ENCODE peak calls at places on chromosomes 12 and 14, in eight cellular contexts. One of them, this sample, is unnamed.

GRCh38 chr12:118536306-118536900 is 160.0 kb downstream of the SUDS3 start:
- DNase-seq in left cardiac atrium: no peak
- DNase-seq in islet precursor cell: no peak
- DNase-seq in Daoy: no peak
- DNase-seq in sciatic nerve: no peak
- DNase-seq in upper lobe of right lung: no peak
- DNase-seq in psoas muscle: no peak
- DNase-seq in ACHN: no peak
- DNase-seq in this sample: peak

GRCh38 chr12:123269395-123269892 is 2.2 kb downstream of the CDK2AP1 start:
- DNase-seq in left cardiac atrium: peak
- DNase-seq in islet precursor cell: peak
- DNase-seq in Daoy: no peak
- DNase-seq in sciatic nerve: peak
- DNase-seq in upper lobe of right lung: peak
- DNase-seq in psoas muscle: peak
- DNase-seq in ACHN: no peak
- DNase-seq in this sample: peak

GRCh38 chr12:32362892-32363291 is 36.5 kb upstream of the FGD4 start:
- DNase-seq in left cardiac atrium: no peak
- DNase-seq in islet precursor cell: no peak
- DNase-seq in Daoy: no peak
- DNase-seq in sciatic nerve: no peak
- DNase-seq in upper lobe of right lung: no peak
- DNase-seq in psoas muscle: no peak
- DNase-seq in ACHN: no peak
- DNase-seq in this sample: no peak

GRCh38 chr12:75162845-75163244 is 46.8 kb downstream of the KCNC2 start:
- DNase-seq in left cardiac atrium: no peak
- DNase-seq in islet precursor cell: peak
- DNase-seq in Daoy: no peak
- DNase-seq in sciatic nerve: no peak
- DNase-seq in upper lobe of right lung: no peak
- DNase-seq in psoas muscle: no peak
- DNase-seq in ACHN: no peak
- DNase-seq in this sample: no peak

GRCh38 chr12:72241552-72241951 is 30.6 kb upstream of the TRHDE start:
- DNase-seq in left cardiac atrium: no peak
- DNase-seq in islet precursor cell: no peak
- DNase-seq in Daoy: no peak
- DNase-seq in sciatic nerve: no peak
- DNase-seq in upper lobe of right lung: no peak
- DNase-seq in psoas muscle: no peak
- DNase-seq in ACHN: no peak
- DNase-seq in this sample: no peak

GRCh38 chr12:9750276-9751203 is 10.2 kb downstream of the CD69 start:
- DNase-seq in left cardiac atrium: peak
- DNase-seq in islet precursor cell: peak
- DNase-seq in Daoy: peak
- DNase-seq in sciatic nerve: no peak
- DNase-seq in upper lobe of right lung: no peak
- DNase-seq in psoas muscle: no peak
- DNase-seq in ACHN: peak
- DNase-seq in this sample: peak

GRCh38 chr14:73097421-73097820 is 38.9 kb upstream of the PSEN1 start:
- DNase-seq in left cardiac atrium: no peak
- DNase-seq in islet precursor cell: no peak
- DNase-seq in Daoy: no peak
- DNase-seq in sciatic nerve: no peak
- DNase-seq in upper lobe of right lung: no peak
- DNase-seq in psoas muscle: no peak
- DNase-seq in ACHN: no peak
- DNase-seq in this sample: no peak

GRCh38 chr12:49698619-49699545 is 8.3 kb downstream of the FMNL3 start:
- DNase-seq in left cardiac atrium: peak
- DNase-seq in islet precursor cell: peak
- DNase-seq in Daoy: peak
- DNase-seq in sciatic nerve: no peak
- DNase-seq in upper lobe of right lung: peak
- DNase-seq in psoas muscle: peak
- DNase-seq in ACHN: peak
- DNase-seq in this sample: peak

GRCh38 chr14:92866181-92866752 is 56.7 kb upstream of the CHGA start:
- DNase-seq in left cardiac atrium: no peak
- DNase-seq in islet precursor cell: no peak
- DNase-seq in Daoy: no peak
- DNase-seq in sciatic nerve: no peak
- DNase-seq in upper lobe of right lung: no peak
- DNase-seq in psoas muscle: no peak
- DNase-seq in ACHN: no peak
- DNase-seq in this sample: no peak

GRCh38 chr12:76242813-76243540 is 105.2 kb downstream of the BBS10 start:
- DNase-seq in left cardiac atrium: no peak
- DNase-seq in islet precursor cell: no peak
- DNase-seq in Daoy: no peak
- DNase-seq in sciatic nerve: no peak
- DNase-seq in upper lobe of right lung: no peak
- DNase-seq in psoas muscle: no peak
- DNase-seq in ACHN: no peak
- DNase-seq in this sample: no peak

GRCh38 chr12:30134229-30134628 is 350.5 kb upstream of the TMTC1 start:
- DNase-seq in left cardiac atrium: no peak
- DNase-seq in islet precursor cell: peak
- DNase-seq in Daoy: no peak
- DNase-seq in sciatic nerve: no peak
- DNase-seq in upper lobe of right lung: no peak
- DNase-seq in psoas muscle: no peak
- DNase-seq in ACHN: no peak
- DNase-seq in this sample: peak

GRCh38 chr14:105228562-105228961 is 19.8 kb upstream of the BTBD6 start:
- DNase-seq in left cardiac atrium: no peak
- DNase-seq in islet precursor cell: no peak
- DNase-seq in Daoy: no peak
- DNase-seq in sciatic nerve: no peak
- DNase-seq in upper lobe of right lung: no peak
- DNase-seq in psoas muscle: no peak
- DNase-seq in ACHN: no peak
- DNase-seq in this sample: no peak

GRCh38 chr12:85468356-85469157 is 188.5 kb downstream of the ALX1 start:
- DNase-seq in left cardiac atrium: peak
- DNase-seq in islet precursor cell: peak
- DNase-seq in Daoy: peak
- DNase-seq in sciatic nerve: no peak
- DNase-seq in upper lobe of right lung: no peak
- DNase-seq in psoas muscle: no peak
- DNase-seq in ACHN: peak
- DNase-seq in this sample: peak

GRCh38 chr12:29782285-29782820 is 1.4 kb downstream of the TMTC1 start:
- DNase-seq in left cardiac atrium: no peak
- DNase-seq in islet precursor cell: no peak
- DNase-seq in Daoy: peak
- DNase-seq in sciatic nerve: no peak
- DNase-seq in upper lobe of right lung: no peak
- DNase-seq in psoas muscle: no peak
- DNase-seq in ACHN: no peak
- DNase-seq in this sample: peak

GRCh38 chr12:54606556-54606955 is 18.1 kb upstream of the PPP1R1A start:
- DNase-seq in left cardiac atrium: no peak
- DNase-seq in islet precursor cell: peak
- DNase-seq in Daoy: no peak
- DNase-seq in sciatic nerve: no peak
- DNase-seq in upper lobe of right lung: no peak
- DNase-seq in psoas muscle: no peak
- DNase-seq in ACHN: no peak
- DNase-seq in this sample: peak

GRCh38 chr14:78498062-78498595 is 328.0 kb downstream of the NRXN3 start:
- DNase-seq in left cardiac atrium: no peak
- DNase-seq in islet precursor cell: no peak
- DNase-seq in Daoy: no peak
- DNase-seq in sciatic nerve: no peak
- DNase-seq in upper lobe of right lung: no peak
- DNase-seq in psoas muscle: no peak
- DNase-seq in ACHN: no peak
- DNase-seq in this sample: no peak

GRCh38 chr12:96907681-96908163 is 665 bp downstream of the NEDD1 start:
- DNase-seq in left cardiac atrium: peak
- DNase-seq in islet precursor cell: peak
- DNase-seq in Daoy: peak
- DNase-seq in sciatic nerve: no peak
- DNase-seq in upper lobe of right lung: no peak
- DNase-seq in psoas muscle: no peak
- DNase-seq in ACHN: peak
- DNase-seq in this sample: peak